ENCODE peak calls at places on chromosome 17, in six cellular contexts. O is dorsolateral prefrontal cortex, R is GM23248, P is H7, K is pancreas, I is left ventricle myocardium inferior. C is an unnamed sample. For H3K27me3, the result is how much of the 10 kb centered on the place peaks cover.

GRCh38 chr17:31789707-31790505 is 69.1 kb downstream of the COPRS start:
- DNase-seq in O (no peak), R (no peak), P (no peak), K (no peak), I (no peak), C (no peak)

GRCh38 chr17:64091116-64091515 is 38.8 kb downstream of the ERN1 start:
- DNase-seq in O (no peak), R (peak), P (no peak), K (no peak), I (no peak), C (no peak)

GRCh38 chr17:68161644-68162428 is 86.0 kb upstream of the AMZ2 start:
- DNase-seq in O (no peak), R (peak), P (no peak), K (no peak), I (peak), C (no peak)

GRCh38 chr17:11240841-11241610 is at the start of gene SHISA6:
- DNase-seq in O (no peak), R (no peak), P (peak), K (no peak), I (no peak), C (peak)

GRCh38 chr17:82160081-82160480 is 52.6 kb downstream of the CCDC57 start:
- DNase-seq in O (no peak), R (peak), P (no peak), K (no peak), I (no peak), C (no peak)

GRCh38 chr17:8056232-8056975 is 17.5 kb downstream of the ALOX15B start:
- DNase-seq in O (peak), R (peak), P (no peak), K (no peak), I (no peak), C (no peak)

GRCh38 chr17:71639865-71640264 is 481.0 kb upstream of the SOX9 start:
- DNase-seq in O (no peak), R (no peak), P (no peak), K (no peak), I (no peak), C (no peak)

GRCh38 chr17:2962729-2963128 is 100.7 kb downstream of the OR1D5 start:
- DNase-seq in O (no peak), R (no peak), P (no peak), K (no peak), I (no peak), C (no peak)

GRCh38 chr17:43534909-43535308 is 11.2 kb downstream of the ETV4 start:
- DNase-seq in O (no peak), R (no peak), P (no peak), K (no peak), I (no peak), C (no peak)

GRCh38 chr17:46877466-46877865 is 26.1 kb downstream of the WNT9B start:
- DNase-seq in O (no peak), R (no peak), P (no peak), K (no peak), I (peak), C (no peak)

GRCh38 chr17:63001689-63002394 is 35.8 kb downstream of the TANC2 start:
- DNase-seq in O (no peak), R (peak), P (no peak), K (no peak), I (no peak), C (no peak)

GRCh38 chr17:73210002-73210678 is 17.3 kb downstream of the COG1 start:
- DNase-seq in O (no peak), R (peak), P (peak), K (no peak), I (no peak), C (no peak)

GRCh38 chr17:79142375-79142774 is 67.8 kb downstream of the ENGASE start:
- DNase-seq in O (no peak), R (no peak), P (no peak), K (no peak), I (no peak), C (no peak)

DNA sequence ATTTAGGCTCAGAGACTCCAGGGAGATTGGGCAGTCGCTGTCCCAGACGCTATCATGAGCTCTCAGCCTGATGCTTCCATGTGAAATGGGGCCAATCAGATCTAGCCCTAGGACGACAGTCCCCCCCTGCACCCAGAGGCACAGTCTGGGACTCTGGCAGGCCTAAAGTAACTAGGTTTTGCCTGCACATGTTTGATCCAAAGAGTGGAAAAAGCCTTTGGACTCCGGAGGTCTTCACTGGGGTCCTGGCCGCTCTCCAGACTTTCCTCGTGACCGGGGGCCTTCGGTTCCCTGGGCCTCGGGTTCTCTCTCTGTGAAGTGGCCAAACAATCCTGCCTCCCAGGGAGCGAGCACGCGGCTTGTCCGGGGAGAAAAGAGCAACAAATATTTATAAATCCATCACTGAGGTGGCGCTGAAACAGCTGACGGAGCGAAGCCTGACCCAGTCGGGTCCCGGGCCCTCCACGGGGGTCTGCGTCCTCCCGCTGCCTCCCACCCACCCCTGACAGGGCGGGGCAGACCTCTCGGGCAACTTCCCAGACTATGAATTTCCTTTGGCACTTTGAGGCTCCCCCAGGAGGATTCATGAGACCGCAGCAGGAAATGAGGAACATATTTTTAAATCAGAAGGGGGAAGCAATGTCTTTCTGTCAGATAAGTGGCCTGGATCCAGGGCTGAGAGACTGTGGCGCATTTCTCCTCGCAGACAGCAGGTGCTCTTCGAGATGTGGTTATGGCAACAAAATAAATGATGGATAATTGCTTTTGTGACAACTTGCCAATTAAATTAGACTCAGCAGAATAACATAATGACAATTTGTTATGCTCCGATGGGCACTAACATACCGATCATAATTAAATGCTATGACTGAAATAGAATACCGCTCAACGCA is 38.9 kb downstream of the MRPS23 start:
- DNase-seq in O (no peak), R (peak), P (peak), K (peak), I (peak), C (no peak)
- H3K4me3 ChIP-seq in O (peak), R (peak), P (no peak), K (no peak), I (peak), C (no peak)

DNA sequence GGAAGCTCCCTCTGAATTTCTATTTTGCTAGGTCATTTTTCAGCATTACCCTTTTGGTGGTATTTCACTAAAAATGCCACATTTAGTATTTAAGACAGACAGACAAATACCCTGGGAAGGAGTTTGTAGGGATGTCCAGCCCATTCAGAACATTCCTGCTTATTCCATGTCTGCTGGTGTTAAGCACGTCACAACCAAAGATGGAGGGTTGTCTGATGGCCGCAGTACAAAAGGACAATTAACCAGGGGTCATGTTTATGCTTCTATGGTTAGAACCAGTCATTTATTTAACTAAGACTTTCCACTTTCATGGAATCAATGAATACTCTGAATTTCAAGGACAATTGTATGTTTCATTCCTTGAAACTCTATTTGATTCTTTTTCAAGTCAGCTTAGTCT is 46.4 kb downstream of the TBX4 start:
- DNase-seq in O (no peak), R (no peak), P (no peak), K (no peak), I (no peak), C (no peak)
- H3K27me3 ChIP-seq in O (under half), R (under half), P (under half), K (under half), I (under half), C (under half)

DNA sequence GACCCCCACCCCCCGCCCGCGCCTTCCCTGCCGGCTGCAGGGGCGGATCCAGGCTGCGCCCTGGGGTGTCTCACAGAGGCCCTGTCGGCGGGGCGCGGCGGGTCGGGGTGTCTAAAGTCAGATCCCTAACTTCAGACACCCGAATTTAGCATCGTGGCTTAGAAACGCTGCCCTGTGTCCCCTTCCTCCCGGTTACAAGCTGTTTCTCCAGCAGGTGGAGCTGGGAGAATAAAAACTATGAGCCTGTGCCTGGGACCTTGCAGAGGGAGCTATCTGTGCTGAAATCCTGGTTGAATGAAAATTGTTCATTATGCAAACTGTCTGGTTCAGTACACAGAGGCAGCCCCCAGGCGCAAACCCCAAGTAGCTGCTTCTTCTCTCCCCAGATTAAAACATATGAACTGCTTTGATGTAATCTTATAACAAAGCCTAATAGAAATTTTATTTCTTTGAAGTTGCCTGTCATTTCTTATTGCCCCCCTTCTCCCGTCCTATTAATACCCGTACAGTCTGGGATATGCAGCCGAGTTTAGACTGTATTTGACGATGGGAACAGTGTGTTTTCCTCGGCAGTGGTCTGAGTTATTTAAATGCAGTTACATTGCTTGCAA is 79.0 kb downstream of the RPA1 start:
- DNase-seq in O (peak), R (peak), P (peak), K (peak), I (peak), C (peak)
- H3K4me3 ChIP-seq in O (peak), R (peak), P (peak), K (no peak), I (peak), C (peak)

DNA sequence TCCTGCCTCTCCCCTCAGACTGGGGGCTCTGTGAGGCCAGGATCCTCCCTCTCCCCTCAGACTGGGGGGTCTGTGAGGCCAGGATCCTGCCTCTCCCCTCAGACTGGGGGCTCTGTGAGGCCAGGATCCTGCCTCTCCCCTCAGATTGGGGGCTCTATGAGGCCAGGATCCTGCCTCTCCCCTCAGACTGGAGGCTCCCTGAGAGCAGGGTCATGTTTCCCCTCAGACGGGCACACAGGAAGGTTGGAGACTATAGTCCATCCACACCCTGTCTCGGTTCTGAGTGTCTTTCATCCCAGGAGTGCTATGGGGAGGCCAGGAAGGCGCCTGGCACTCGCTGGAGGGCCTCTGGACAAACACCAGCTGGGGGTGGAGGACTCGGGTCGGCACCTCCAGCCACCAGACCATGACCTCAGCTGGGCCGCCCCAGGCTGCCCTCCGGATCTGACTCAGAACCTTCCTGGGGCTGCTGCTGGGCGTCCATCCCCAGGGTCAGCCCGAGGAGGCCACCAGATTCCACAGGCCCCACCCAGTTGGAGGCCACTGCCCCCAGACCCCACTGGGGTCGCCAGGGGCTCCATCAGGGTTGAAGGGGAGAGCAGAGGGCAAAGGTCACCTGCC is 21.9 kb upstream of the DLX4 start:
- DNase-seq in O (no peak), R (no peak), P (peak), K (no peak), I (no peak), C (no peak)
- H3K27me3 ChIP-seq in O (under half), R (under half), P (under half), K (under half), I (half or more), C (under half)

DNA sequence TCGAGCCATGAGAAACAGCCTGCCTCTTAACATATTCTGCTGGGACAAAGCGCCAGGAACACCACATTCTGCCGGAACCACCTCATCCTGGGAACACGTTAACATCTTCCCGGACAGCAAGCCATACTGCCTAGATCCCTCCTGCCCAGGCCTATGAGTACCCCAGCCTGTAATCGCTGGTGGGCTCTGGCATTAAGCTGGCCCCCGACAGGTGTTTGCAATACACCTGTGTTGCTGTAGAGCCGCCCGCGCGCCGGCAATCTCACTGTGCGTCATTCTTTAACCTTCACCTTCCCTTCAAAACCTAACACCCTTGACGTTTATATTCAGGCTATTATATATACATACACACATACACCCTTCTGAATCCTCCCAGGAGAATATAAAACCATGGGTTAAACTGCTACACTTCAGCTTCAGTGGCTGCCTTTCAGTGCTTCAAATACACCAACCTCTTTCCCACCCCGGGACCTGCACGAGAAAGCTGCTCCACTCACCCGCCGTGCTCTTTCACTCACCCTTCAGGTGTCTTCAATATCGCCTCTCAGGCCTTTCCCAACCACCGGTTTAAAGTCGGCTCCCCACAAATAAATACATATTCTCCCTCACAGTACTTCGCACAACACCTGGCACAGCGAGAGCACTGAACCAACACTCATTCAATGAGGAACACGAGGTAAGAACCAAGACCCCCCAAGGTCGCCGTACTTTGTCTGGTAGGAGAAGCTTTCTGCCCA is 1.0 kb upstream of the ENDOV start:
- DNase-seq in O (no peak), R (peak), P (peak), K (peak), I (no peak), C (no peak)
- H3K4me3 ChIP-seq in O (peak), R (peak), P (peak), K (peak), I (peak), C (peak)

DNA sequence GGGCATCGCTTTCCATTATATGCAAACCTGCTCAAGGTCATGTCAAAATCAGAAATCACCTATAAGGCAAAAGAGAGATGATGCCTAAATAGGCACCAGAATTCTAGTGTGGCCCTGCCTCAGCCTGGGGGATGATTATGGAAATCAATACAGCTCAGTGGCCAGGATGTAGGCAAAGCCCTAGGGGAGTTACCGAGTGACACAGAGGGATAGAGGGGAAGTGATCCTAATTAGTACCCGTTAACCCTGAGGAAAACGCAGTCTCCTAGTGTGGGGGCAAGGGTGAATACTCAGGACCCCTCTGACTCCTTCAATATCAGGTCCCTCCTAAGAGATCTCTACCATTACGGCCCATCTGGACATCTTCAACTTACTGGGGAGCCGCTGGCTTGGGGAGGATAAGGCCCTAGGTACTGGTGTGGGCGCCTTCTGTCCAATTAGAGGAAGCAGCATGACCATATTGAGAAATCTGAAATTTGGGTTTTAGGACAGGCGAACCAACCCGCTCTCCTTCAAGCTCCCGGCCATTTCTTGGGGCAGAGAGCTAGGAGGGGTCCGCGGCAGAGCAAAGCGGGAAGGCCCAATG is 725 bp downstream of the NT5C3B start:
- DNase-seq in O (no peak), R (peak), P (peak), K (no peak), I (no peak), C (peak)
- H3K27me3 ChIP-seq in O (under half), R (under half), P (under half), K (under half), I (under half), C (under half)

DNA sequence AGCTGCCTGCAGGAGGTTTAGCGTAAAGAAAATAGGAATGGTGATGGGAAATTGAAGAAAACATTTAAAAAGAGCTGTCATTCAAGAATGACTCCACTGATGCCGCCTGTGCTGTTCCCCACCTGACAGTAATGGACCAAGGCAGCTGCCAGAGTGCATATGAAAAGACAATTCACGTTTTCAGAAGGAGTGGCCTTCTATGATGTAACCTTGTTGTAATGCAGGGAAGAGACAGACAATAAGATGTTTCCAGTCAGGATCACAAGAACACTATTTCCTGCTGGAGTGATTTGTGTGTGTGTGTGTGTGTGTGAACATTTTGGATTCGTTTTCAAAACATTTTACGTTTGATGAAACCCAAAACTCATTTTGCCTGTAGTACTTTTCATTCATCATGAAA is 203.7 kb downstream of the LGALS9B start:
- DNase-seq in O (no peak), R (peak), P (peak), K (no peak), I (no peak), C (no peak)
- H3K4me3 ChIP-seq in O (no peak), R (no peak), P (no peak), K (no peak), I (no peak), C (no peak)

DNA sequence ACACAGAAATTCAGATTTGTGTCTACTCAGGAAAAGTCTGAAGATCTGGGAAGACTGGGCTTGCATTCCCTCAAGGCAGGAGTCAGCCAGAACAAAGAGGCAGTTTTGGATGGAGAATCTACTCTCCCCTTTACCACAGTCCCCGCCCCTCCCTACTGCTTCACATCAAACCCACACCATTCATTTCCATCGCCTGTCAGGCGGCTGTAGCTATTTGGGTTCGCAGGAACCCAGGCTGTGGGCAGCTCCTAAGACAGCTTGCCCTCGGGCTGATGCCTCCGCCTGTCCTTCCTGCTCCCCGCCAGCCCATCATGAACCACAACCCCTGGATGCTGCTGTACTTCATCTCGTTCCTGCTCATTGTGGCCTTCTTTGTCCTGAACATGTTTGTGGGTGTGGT is 27.2 kb upstream of the ABCC3 start:
- DNase-seq in O (no peak), R (no peak), P (no peak), K (no peak), I (no peak), C (no peak)
- H3K27me3 ChIP-seq in O (under half), R (under half), P (under half), K (under half), I (under half), C (under half)

DNA sequence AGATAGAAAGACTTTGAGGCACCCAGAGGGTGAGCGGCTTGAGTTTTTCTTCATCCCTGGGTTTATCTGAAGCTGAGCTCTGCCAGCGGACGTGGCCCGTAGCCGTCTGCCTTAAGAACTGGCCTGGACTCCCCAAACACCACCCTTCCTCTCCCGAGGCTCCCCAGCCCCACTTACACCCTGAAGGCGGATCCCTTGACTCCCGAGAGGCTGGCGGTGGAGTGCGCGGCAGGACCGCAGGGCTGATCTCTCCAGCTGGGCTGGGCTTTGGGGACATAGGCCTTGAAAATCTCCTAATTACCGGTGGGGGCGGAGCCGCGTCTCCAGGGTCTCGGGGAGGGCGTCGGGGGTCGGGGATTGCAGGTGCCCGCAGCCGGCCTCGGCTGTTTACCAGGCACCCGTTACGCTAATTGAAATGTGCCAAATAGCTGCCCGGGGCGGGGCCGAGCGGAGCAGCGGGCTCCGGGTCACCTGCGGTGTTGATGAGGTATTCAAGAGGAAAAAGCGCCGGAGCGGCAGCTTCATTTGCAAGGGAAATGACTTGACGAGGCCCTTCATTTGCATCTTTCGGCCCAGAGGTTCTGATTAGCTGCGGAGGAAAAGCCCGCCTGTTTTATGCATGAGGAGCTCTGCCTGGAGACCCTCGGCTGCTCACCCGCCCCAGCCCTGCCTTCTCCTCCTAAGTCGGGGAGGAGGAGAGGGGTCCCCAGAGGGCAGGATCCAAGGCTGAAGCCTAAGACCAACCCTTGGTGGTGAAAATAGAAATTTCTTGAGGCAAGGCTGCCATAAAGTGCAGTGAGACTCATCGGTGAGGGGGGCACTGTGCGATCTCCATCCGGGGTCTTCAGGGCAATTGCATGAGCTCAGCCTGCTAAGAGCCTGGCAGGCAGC is 100.7 kb downstream of the MGAT5B start:
- DNase-seq in O (peak), R (no peak), P (peak), K (peak), I (no peak), C (peak)
- H3K4me3 ChIP-seq in O (peak), R (no peak), P (peak), K (no peak), I (peak), C (peak)

C was measured in neural progenitor cell.